ENCODE peak calls at places on chromosomes 16 and 17, in five cellular contexts. N, E, Z, L and V are unnamed samples.
A peak's percentile ranks its signal among the peaks of the same experiment; 100 is the strongest.

GRCh38 chr17:5200360-5200759 is 8.7 kb upstream of the ZNF594 start:
- DNase-seq in N (no peak), E (no peak), Z (no peak), L (no peak), V (no peak)

GRCh38 chr17:79984045-79984840 is 51.4 kb downstream of the TBC1D16 start:
- DNase-seq in N (no peak), E (no peak), Z (no peak), L (no peak), V (no peak)

GRCh38 chr16:17101646-17102045 is 369.1 kb downstream of the XYLT1 start:
- DNase-seq in N (no peak), E (no peak), Z (peak; percentile 28), L (peak; percentile 78), V (no peak)

GRCh38 chr17:31448467-31449077 is 57.1 kb downstream of the RAB11FIP4 start:
- DNase-seq in N (peak; percentile 41), E (no peak), Z (peak; percentile 46), L (no peak), V (peak; percentile 88)

GRCh38 chr17:2302740-2303277 is 776 bp downstream of the SMG6 start:
- DNase-seq in N (no peak), E (peak; percentile 11), Z (no peak), L (no peak), V (peak; percentile 91)

GRCh38 chr16:566475-567361 is at the start of gene NHLRC4:
- DNase-seq in N (no peak), E (peak; percentile 87), Z (peak; percentile 31), L (peak; percentile 84), V (peak; percentile 98)

GRCh38 chr17:58487589-58488427 is at the start of gene HSF5:
- DNase-seq in N (no peak), E (no peak), Z (peak; percentile 8), L (peak; percentile 87), V (no peak)

GRCh38 chr16:9258423-9259051 is 167.1 kb downstream of the HAPSTR1 start:
- DNase-seq in N (peak; percentile 27), E (peak; percentile 68), Z (peak; percentile 5), L (peak; percentile 87), V (peak; percentile 32)

GRCh38 chr16:17138801-17139200 is 332.0 kb downstream of the XYLT1 start:
- DNase-seq in N (peak; percentile 1), E (no peak), Z (peak; percentile 17), L (peak; percentile 78), V (peak; percentile 68)

GRCh38 chr17:72117748-72118587 is 2.9 kb upstream of the SOX9 start:
- DNase-seq in N (peak; percentile 30), E (no peak), Z (no peak), L (peak; percentile 55), V (peak; percentile 67)

GRCh38 chr16:9300252-9300651 is 208.8 kb downstream of the HAPSTR1 start:
- DNase-seq in N (no peak), E (no peak), Z (no peak), L (no peak), V (no peak)

GRCh38 chr17:4199818-4200402 is 56.9 kb downstream of the CYB5D2 start:
- DNase-seq in N (peak; percentile 19), E (peak; percentile 46), Z (no peak), L (peak; percentile 84), V (peak; percentile 88)

GRCh38 chr17:19753661-19754463 is 5.8 kb upstream of the ALDH3A1 start:
- DNase-seq in N (peak; percentile 85), E (no peak), Z (no peak), L (peak; percentile 33), V (peak; percentile 90)

GRCh38 chr17:65660947-65661346 is 99.5 kb upstream of the AXIN2 start:
- DNase-seq in N (no peak), E (no peak), Z (peak; percentile 57), L (no peak), V (peak; percentile 42)

GRCh38 chr17:67629963-67630320 is 87.8 kb upstream of the NOL11 start:
- DNase-seq in N (no peak), E (peak; percentile 20), Z (peak; percentile 44), L (peak; percentile 64), V (peak; percentile 91)

GRCh38 chr16:2899564-2900072 is 12.1 kb upstream of the FLYWCH1 start:
- DNase-seq in N (no peak), E (no peak), Z (no peak), L (no peak), V (no peak)

GRCh38 chr17:49117581-49118230 is 14.9 kb upstream of the B4GALNT2 start:
- DNase-seq in N (peak; percentile 28), E (no peak), Z (no peak), L (no peak), V (no peak)

GRCh38 chr16:50238868-50239301 is 27.5 kb upstream of the ADCY7 start:
- DNase-seq in N (no peak), E (no peak), Z (no peak), L (no peak), V (peak; percentile 42)

GRCh38 chr16:590165-590874 is 454 bp downstream of the RAB40C start:
- DNase-seq in N (peak; percentile 38), E (no peak), Z (peak; percentile 41), L (no peak), V (peak; percentile 93)

GRCh38 chr16:86584071-86584685 is 5.8 kb downstream of the FOXL1 start:
- DNase-seq in N (no peak), E (no peak), Z (no peak), L (no peak), V (peak; percentile 73)

GRCh38 chr16:54430491-54431030 is 144.0 kb upstream of the IRX3 start:
- DNase-seq in N (no peak), E (no peak), Z (peak; percentile 63), L (no peak), V (no peak)

GRCh38 chr17:28955408-28955807 is 4.1 kb upstream of the PHF12 start:
- DNase-seq in N (no peak), E (no peak), Z (no peak), L (no peak), V (no peak)

GRCh38 chr17:62882878-62883277 is 74.8 kb upstream of the MARCHF10 start:
- DNase-seq in N (no peak), E (no peak), Z (no peak), L (no peak), V (peak; percentile 51)

DNA sequence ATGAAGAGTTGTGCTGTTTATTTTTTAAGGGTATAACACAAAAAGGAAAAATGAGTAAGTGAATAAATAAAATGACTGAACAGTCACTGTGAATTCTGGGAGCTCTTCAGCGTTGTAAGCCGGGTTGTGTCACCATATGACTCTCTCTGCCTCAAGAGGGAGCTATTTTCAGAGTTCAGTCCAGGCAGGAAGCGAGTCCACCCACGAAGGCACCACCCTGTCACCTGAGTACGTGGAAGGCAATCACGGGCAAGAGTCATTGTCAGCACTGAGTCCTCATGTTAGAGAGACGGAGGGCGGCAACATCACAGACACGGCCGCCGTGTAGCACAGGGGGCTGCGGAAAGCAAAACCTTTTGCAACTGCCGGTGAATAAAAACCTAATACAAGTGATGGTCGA is 227.6 kb downstream of the UTP18 start:
- DNase-seq in N (no peak), E (no peak), Z (no peak), L (peak; percentile 82), V (no peak)
- TF ChIP-seq CTCF in N (peak; percentile 46), E (no peak), Z (no peak), L (peak; percentile 78), V (no peak)

GRCh38 chr17:76670708-76671122 is 27.2 kb upstream of the ST6GALNAC1 start:
- DNase-seq in N (no peak), E (no peak), Z (no peak), L (no peak), V (no peak)

GRCh38 chr17:76671912-76672262 is 28.3 kb upstream of the ST6GALNAC1 start:
- DNase-seq in N (no peak), E (no peak), Z (no peak), L (no peak), V (no peak)

GRCh38 chr17:76672270-76672851 is 28.8 kb upstream of the ST6GALNAC1 start:
- DNase-seq in N (no peak), E (peak; percentile 36), Z (no peak), L (no peak), V (peak; percentile 86)

GRCh38 chr17:76671123-76671911 is 27.8 kb upstream of the ST6GALNAC1 start:
- DNase-seq in N (peak; percentile 99), E (peak; percentile 100), Z (peak; percentile 100), L (peak; percentile 100), V (peak; percentile 98)

DNA sequence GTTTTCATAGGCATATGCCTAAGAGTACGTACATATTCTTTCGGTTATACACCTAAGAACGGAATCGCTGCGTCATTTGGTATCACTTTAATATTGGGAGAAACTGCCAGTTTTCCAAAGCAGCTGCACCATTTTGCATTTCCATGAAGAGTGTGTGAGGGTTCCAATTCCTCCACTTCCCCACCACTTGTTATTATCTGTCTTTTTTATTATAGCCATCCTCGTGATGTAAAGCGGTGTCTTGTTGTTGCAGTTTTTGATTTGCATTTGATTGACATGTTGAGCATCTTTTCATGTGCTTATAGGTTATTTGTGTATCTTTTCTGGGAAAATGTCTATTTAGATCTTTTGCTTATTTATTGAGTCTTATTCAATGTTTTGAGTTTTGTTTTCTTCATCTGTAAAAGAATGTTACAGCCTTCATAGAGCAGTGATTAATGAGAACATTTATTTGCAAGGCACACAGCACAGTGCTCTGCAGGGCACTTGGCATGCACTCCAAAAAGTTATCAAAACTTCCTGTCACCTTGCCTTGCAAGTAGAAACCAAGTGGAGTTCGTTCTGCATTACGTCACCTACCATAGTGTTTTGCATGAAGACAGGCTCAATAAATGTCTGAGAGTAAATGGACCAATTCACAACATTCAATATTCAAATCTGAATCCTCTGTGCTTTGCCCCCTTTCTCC is 26.6 kb upstream of the ST6GALNAC1 start:
- DNase-seq in N (no peak), E (no peak), Z (no peak), L (no peak), V (peak; percentile 2)
- H2AFZ ChIP-seq in N (no peak overlapping the region), E (no peak overlapping the region), Z (no peak overlapping the region), L (peak overlapping the region; percentile 96), V (no peak overlapping the region)

DNA sequence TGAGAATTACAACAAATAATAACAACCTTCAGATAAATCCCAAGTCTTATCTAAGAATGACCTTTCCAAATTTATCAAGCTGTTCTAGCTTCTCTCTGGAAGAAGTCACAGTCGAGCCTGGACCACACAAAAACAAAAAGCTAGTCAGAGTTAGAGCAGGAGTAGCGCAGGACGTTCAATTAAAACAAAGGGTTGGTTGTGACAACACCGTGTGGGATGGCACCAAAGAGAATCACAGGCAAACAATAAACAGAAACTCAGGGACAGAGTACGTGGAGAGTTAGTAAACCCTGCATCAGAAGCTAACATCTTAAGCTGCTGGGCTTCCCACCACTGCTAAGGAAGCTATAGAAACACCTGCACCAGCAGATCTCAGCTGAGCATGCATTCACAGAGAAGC is 23.8 kb downstream of the ARHGAP17 start:
- DNase-seq in N (no peak), E (no peak), Z (no peak), L (no peak), V (no peak)
- H3K4me1 ChIP-seq in N (peaks cover 58% of the 10 kb centered on the region), E (no peaks in the 10 kb centered on the region), Z (peaks cover 51% of the 10 kb centered on the region), L (peaks cover 6% of the 10 kb centered on the region), V (peaks cover 87% of the 10 kb centered on the region)

DNA sequence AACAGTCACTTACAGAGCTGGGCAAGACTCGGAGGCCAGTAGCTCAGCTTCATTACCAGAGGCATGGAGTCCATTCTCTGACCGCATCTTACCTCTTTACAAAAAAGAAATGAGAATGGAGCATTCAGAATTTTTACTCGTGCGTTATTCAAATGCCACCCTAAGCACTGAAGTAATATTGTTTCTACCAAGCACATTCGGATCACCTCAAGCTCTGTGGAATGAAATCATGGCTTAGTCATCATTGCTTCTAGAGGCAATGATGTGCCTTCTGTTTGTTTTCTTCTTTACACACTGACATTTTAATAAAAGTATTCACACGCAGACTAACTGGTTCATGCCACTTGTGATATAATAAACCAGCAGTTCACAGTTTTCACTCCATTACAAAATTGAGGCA is 206.8 kb downstream of the PHKB start:
- DNase-seq in N (no peak), E (no peak), Z (peak; percentile 27), L (no peak), V (peak; percentile 11)
- TF ChIP-seq CTCF in N (no peak), E (no peak), Z (no peak), L (no peak), V (no peak)